ENCODE peak calls at places on chromosomes 1 and 21, in four cellular contexts. X, H, S and Z are unnamed samples.

GRCh38 chr1:30804822-30805221 is 47.2 kb upstream of the LAPTM5 start:
- DNase-seq in X (no peak), H (no peak), S (no peak), Z (no peak)

GRCh38 chr1:91499904-91500755 is 521 bp upstream of the CDC7 start:
- DNase-seq in X (peak; percentile 82), H (peak; percentile 15), S (no peak), Z (no peak)

GRCh38 chr21:40615503-40616376 is 231.2 kb downstream of the DSCAM start:
- DNase-seq in X (no peak), H (no peak), S (no peak), Z (no peak)

GRCh38 chr1:105172803-105173202 is 1423.1 kb downstream of the AMY1C start:
- DNase-seq in X (no peak), H (no peak), S (no peak), Z (no peak)

GRCh38 chr1:172928412-172928811 is 122.3 kb downstream of the TNFSF18 start:
- DNase-seq in X (no peak), H (no peak), S (no peak), Z (no peak)

GRCh38 chr1:226711976-226712778 is 26.9 kb downstream of the ITPKB start:
- DNase-seq in X (no peak), H (no peak), S (no peak), Z (no peak)

GRCh38 chr1:10514490-10515235 is 39.9 kb downstream of the PEX14 start:
- DNase-seq in X (peak; percentile 47), H (peak; percentile 47), S (no peak), Z (no peak)

GRCh38 chr1:10451286-10451685 is 1.5 kb downstream of the CORT start:
- DNase-seq in X (no peak), H (no peak), S (no peak), Z (no peak)

GRCh38 chr1:44240802-44241671 is 27.8 kb downstream of the DMAP1 start:
- DNase-seq in X (no peak), H (peak; percentile 38), S (no peak), Z (no peak)

GRCh38 chr21:42057861-42058437 is 13.2 kb upstream of the UMODL1 start:
- DNase-seq in X (no peak), H (no peak), S (no peak), Z (no peak)

GRCh38 chr1:209400351-209401220 is 182.9 kb upstream of the CAMK1G start:
- DNase-seq in X (no peak), H (no peak), S (no peak), Z (no peak)

GRCh38 chr1:236602171-236602570 is 2.1 kb downstream of the HEATR1 start:
- DNase-seq in X (no peak), H (no peak), S (no peak), Z (no peak)

GRCh38 chr1:28582248-28582615 is 9.8 kb upstream of the RAB42 start:
- DNase-seq in X (no peak), H (no peak), S (no peak), Z (no peak)

GRCh38 chr21:41816583-41817165 is 49.8 kb upstream of the RIPK4 start:
- DNase-seq in X (peak; percentile 23), H (peak; percentile 90), S (no peak), Z (peak; percentile 75)

GRCh38 chr1:1889847-1890505 is 911 bp downstream of the GNB1 start:
- DNase-seq in X (no peak), H (peak; percentile 52), S (no peak), Z (no peak)

GRCh38 chr1:8464987-8465386 is 147.1 kb downstream of the SLC45A1 start:
- DNase-seq in X (no peak), H (no peak), S (no peak), Z (no peak)

GRCh38 chr1:92916899-92917298 is 44.4 kb downstream of the DIPK1A start:
- DNase-seq in X (no peak), H (no peak), S (no peak), Z (no peak)

GRCh38 chr1:30407862-30408580 is 315.4 kb downstream of the MATN1 start:
- DNase-seq in X (no peak), H (no peak), S (no peak), Z (no peak)

GRCh38 chr1:228440761-228441500 is 24.3 kb upstream of the TRIM17 start:
- DNase-seq in X (no peak), H (no peak), S (no peak), Z (no peak)

GRCh38 chr1:203584040-203584439 is 42.6 kb upstream of the ATP2B4 start:
- DNase-seq in X (no peak), H (no peak), S (no peak), Z (no peak)

GRCh38 chr1:116907351-116907750 is 2.4 kb upstream of the PTGFRN start:
- DNase-seq in X (no peak), H (no peak), S (no peak), Z (no peak)

GRCh38 chr1:151012684-151013471 is 4.6 kb downstream of the PRUNE1 start:
- DNase-seq in X (peak; percentile 98), H (no peak), S (no peak), Z (no peak)

GRCh38 chr1:109040627-109041613 is 982 bp downstream of the WDR47 start:
- DNase-seq in X (no peak), H (peak; percentile 52), S (no peak), Z (peak; percentile 39)

DNA sequence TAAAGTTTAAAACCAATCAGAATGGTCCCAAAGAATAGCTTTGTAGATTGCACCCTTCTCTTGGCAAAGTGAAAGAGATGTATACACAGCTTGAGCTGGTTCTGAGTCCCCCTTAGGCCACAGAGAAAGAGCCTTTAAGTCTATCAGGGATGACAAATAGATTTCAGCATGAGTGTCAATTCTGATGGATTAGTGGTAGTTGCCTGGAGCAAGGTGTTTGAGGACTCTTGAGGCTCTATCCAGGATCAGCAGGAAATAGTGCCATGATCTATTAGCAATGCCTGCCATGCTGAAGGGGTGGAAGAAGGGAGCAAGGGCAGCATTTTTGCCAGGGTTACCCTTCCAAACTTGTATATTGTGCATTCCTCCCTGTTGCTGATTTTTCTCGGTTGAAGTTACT is 116.6 kb downstream of the ATG4C start:
- DNase-seq in X (no peak), H (no peak), S (no peak), Z (no peak)
- TF ChIP-seq ETV6 in X (no peak), H (no peak), S (no peak), Z (no peak)

DNA sequence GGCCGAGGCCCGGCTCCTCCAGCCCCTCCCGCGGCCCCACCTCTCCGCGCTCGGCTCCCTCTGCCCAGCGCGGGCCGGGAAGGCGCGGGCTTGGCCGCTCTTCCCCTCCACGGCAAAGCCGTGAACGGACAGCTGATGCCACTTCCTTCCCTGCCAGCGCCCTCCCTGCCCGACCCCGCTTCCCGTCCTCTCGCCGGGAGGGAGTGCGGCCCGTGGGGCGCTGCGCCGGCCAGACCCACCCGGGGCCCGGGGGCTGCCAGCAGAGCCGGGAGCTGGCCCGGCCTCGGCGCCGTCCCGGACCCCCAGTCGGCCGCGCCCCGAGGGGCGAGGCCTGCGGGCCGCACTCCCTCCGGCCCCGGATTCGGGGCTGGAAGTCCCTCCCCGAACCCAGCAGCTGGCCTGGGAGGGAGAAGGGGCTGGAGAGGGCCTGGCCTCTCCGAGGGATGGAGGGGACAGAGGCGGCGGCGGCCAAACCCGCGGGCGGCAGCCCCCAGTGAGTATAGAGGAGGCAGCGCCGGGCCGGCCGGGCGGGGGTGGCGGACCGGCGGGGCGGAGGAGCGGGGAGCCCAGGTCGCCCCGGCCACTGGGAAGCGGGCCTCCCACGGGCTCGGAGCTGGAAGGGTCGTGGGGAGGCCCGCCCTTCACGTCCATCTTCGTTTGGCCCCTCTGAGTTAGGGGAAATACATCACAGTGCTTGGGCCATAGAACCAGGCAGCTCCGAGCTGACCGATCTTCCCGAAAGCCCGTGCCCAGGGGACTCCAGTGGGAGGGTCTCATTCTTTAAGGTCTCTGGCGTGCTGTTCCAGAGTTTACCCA is at the start of gene KIAA1614:
- DNase-seq in X (no peak), H (no peak), S (no peak), Z (peak; percentile 58)
- TF ChIP-seq ESRRA in X (no peak), H (no peak), S (no peak), Z (no peak)

DNA sequence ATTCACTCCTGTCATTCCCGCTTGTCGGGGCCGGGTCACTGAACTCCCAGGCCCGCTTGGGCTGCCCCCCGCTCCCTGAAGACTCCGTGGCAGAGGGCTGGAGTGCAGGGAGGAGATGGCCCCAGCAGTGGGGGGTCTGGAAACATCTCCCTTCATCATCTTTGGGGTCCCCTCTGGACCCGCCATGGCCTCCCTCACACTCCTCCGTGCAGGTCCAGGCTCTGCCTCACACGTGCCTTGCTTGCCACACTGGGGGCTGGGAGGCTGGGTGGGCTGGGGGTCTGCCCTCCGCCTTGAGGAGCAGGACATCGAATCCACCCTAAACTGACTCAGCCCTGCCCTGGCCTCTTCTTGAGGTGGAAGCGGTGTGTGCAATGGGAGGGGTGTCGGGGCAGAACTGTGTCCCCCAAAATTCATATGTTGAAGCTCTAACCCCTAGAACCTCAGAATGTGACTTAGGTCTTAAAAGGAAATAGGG is 35.2 kb downstream of the POFUT2 start:
- DNase-seq in X (no peak), H (no peak), S (no peak), Z (no peak)
- TF ChIP-seq ETV6 in X (no peak), H (no peak), S (no peak), Z (no peak)

DNA sequence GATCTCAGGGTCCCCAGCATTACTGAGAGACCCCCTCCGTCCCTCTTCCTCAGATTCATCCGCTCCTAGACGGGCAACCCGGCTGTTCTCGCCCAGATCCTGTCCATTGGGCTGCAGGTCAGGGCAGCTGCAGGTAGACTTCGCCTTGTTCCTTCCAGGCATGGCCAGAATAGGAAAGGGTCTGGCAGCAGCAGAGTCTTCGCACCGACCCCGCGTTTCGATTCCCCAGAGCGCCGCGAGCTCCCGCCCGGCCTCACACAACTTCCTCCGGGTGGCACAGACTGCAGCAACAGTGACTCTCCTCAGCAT is 266 bp downstream of the NRDC start:
- DNase-seq in X (no peak), H (peak; percentile 51), S (no peak), Z (no peak)
- TF ChIP-seq ESRRA in X (no peak), H (no peak), S (no peak), Z (no peak)